ENCODE peak calls at places on chromosomes 6 and 20, in seven cellular contexts. One of them, this sample, is unnamed.

GRCh38 chr6:134787261-134787871 is 162.5 kb downstream of the ALDH8A1 start:
- DNase-seq in NCI-H1105: no peak
- DNase-seq in MM.1S: no peak
- DNase-seq in amniotic stem cell: peak; percentile 22
- DNase-seq in stimulated activated CD8-positive, alpha-beta memory T cell treated with anti-CD3 and anti-CD28 coated beads, Interleukin-2, amount 100 ng/mL, for 48 hours: no peak
- DNase-seq in AG08396: peak; percentile 31
- DNase-seq in activated naive CD4-positive, alpha-beta T cell: no peak
- DNase-seq in this sample: no peak

GRCh38 chr6:108998460-108998859 is 96.2 kb downstream of the SESN1 start:
- DNase-seq in NCI-H1105: no peak
- DNase-seq in MM.1S: no peak
- DNase-seq in amniotic stem cell: no peak
- DNase-seq in stimulated activated CD8-positive, alpha-beta memory T cell treated with anti-CD3 and anti-CD28 coated beads, Interleukin-2, amount 100 ng/mL, for 48 hours: no peak
- DNase-seq in AG08396: no peak
- DNase-seq in activated naive CD4-positive, alpha-beta T cell: no peak
- DNase-seq in this sample: no peak

GRCh38 chr20:39016496-39016895 is 54.4 kb downstream of the DHX35 start:
- DNase-seq in NCI-H1105: no peak
- DNase-seq in MM.1S: no peak
- DNase-seq in amniotic stem cell: no peak
- DNase-seq in stimulated activated CD8-positive, alpha-beta memory T cell treated with anti-CD3 and anti-CD28 coated beads, Interleukin-2, amount 100 ng/mL, for 48 hours: no peak
- DNase-seq in AG08396: no peak
- DNase-seq in activated naive CD4-positive, alpha-beta T cell: no peak
- DNase-seq in this sample: no peak

GRCh38 chr20:15759546-15760216 is 813.6 kb downstream of the KIF16B start:
- DNase-seq in NCI-H1105: no peak
- DNase-seq in MM.1S: no peak
- DNase-seq in amniotic stem cell: no peak
- DNase-seq in stimulated activated CD8-positive, alpha-beta memory T cell treated with anti-CD3 and anti-CD28 coated beads, Interleukin-2, amount 100 ng/mL, for 48 hours: no peak
- DNase-seq in AG08396: no peak
- DNase-seq in activated naive CD4-positive, alpha-beta T cell: no peak
- DNase-seq in this sample: no peak

GRCh38 chr6:159099311-159099710 is 54.5 kb upstream of the TAGAP start:
- DNase-seq in NCI-H1105: no peak
- DNase-seq in MM.1S: no peak
- DNase-seq in amniotic stem cell: no peak
- DNase-seq in stimulated activated CD8-positive, alpha-beta memory T cell treated with anti-CD3 and anti-CD28 coated beads, Interleukin-2, amount 100 ng/mL, for 48 hours: no peak
- DNase-seq in AG08396: no peak
- DNase-seq in activated naive CD4-positive, alpha-beta T cell: no peak
- DNase-seq in this sample: no peak

GRCh38 chr20:2521369-2522305 is 12.9 kb upstream of the ZNF343 start:
- DNase-seq in NCI-H1105: peak; percentile 8
- DNase-seq in MM.1S: peak; percentile 55
- DNase-seq in amniotic stem cell: no peak
- DNase-seq in stimulated activated CD8-positive, alpha-beta memory T cell treated with anti-CD3 and anti-CD28 coated beads, Interleukin-2, amount 100 ng/mL, for 48 hours: no peak
- DNase-seq in AG08396: peak; percentile 50
- DNase-seq in activated naive CD4-positive, alpha-beta T cell: peak; percentile 45
- DNase-seq in this sample: no peak

GRCh38 chr6:156718647-156719394 is 58.4 kb upstream of the ARID1B start:
- DNase-seq in NCI-H1105: no peak
- DNase-seq in MM.1S: no peak
- DNase-seq in amniotic stem cell: peak; percentile 85
- DNase-seq in stimulated activated CD8-positive, alpha-beta memory T cell treated with anti-CD3 and anti-CD28 coated beads, Interleukin-2, amount 100 ng/mL, for 48 hours: no peak
- DNase-seq in AG08396: peak; percentile 71
- DNase-seq in activated naive CD4-positive, alpha-beta T cell: no peak
- DNase-seq in this sample: no peak

GRCh38 chr6:43823390-43823789 is 53.4 kb downstream of the VEGFA start:
- DNase-seq in NCI-H1105: no peak
- DNase-seq in MM.1S: no peak
- DNase-seq in amniotic stem cell: no peak
- DNase-seq in stimulated activated CD8-positive, alpha-beta memory T cell treated with anti-CD3 and anti-CD28 coated beads, Interleukin-2, amount 100 ng/mL, for 48 hours: no peak
- DNase-seq in AG08396: no peak
- DNase-seq in activated naive CD4-positive, alpha-beta T cell: no peak
- DNase-seq in this sample: no peak

GRCh38 chr6:99130897-99131873 is 183.4 kb upstream of the FBXL4 start:
- DNase-seq in NCI-H1105: no peak
- DNase-seq in MM.1S: no peak
- DNase-seq in amniotic stem cell: no peak
- DNase-seq in stimulated activated CD8-positive, alpha-beta memory T cell treated with anti-CD3 and anti-CD28 coated beads, Interleukin-2, amount 100 ng/mL, for 48 hours: no peak
- DNase-seq in AG08396: no peak
- DNase-seq in activated naive CD4-positive, alpha-beta T cell: no peak
- DNase-seq in this sample: no peak

GRCh38 chr6:2124260-2124709 is 121.1 kb downstream of the GMDS start:
- DNase-seq in NCI-H1105: no peak
- DNase-seq in MM.1S: no peak
- DNase-seq in amniotic stem cell: no peak
- DNase-seq in stimulated activated CD8-positive, alpha-beta memory T cell treated with anti-CD3 and anti-CD28 coated beads, Interleukin-2, amount 100 ng/mL, for 48 hours: no peak
- DNase-seq in AG08396: no peak
- DNase-seq in activated naive CD4-positive, alpha-beta T cell: no peak
- DNase-seq in this sample: no peak

GRCh38 chr6:150894935-150895686 is 29.6 kb downstream of the MTHFD1L start:
- DNase-seq in NCI-H1105: peak; percentile 71
- DNase-seq in MM.1S: peak; percentile 55
- DNase-seq in amniotic stem cell: no peak
- DNase-seq in stimulated activated CD8-positive, alpha-beta memory T cell treated with anti-CD3 and anti-CD28 coated beads, Interleukin-2, amount 100 ng/mL, for 48 hours: no peak
- DNase-seq in AG08396: peak; percentile 6
- DNase-seq in activated naive CD4-positive, alpha-beta T cell: no peak
- DNase-seq in this sample: peak; percentile 42

GRCh38 chr6:16704706-16705402 is 56.4 kb downstream of the ATXN1 start:
- DNase-seq in NCI-H1105: no peak
- DNase-seq in MM.1S: no peak
- DNase-seq in amniotic stem cell: no peak
- DNase-seq in stimulated activated CD8-positive, alpha-beta memory T cell treated with anti-CD3 and anti-CD28 coated beads, Interleukin-2, amount 100 ng/mL, for 48 hours: no peak
- DNase-seq in AG08396: no peak
- DNase-seq in activated naive CD4-positive, alpha-beta T cell: no peak
- DNase-seq in this sample: no peak